ENCODE peak calls at places on chromosome 5, in eight cellular contexts. U is Panc1; T is adrenal gland; B is tibial nerve; S is left ventricle myocardium inferior; L is CD8-positive, alpha-beta memory T cell; I is aorta; X is psoas muscle. V is an unnamed sample.

GRCh38 chr5:96288845-96289185 is 144.2 kb downstream of the PCSK1 start:
- DNase-seq in U (no peak), T (no peak), B (no peak), S (no peak), L (no peak), I (no peak), X (no peak), V (no peak)

GRCh38 chr5:177503351-177504085 is 6.1 kb downstream of the DOK3 start:
- DNase-seq in U (no peak), T (no peak), B (no peak), S (no peak), L (no peak), I (no peak), X (no peak), V (no peak)

GRCh38 chr5:111983459-111983858 is 226.5 kb upstream of the NREP start:
- DNase-seq in U (no peak), T (no peak), B (no peak), S (no peak), L (no peak), I (no peak), X (no peak), V (no peak)

GRCh38 chr5:80069251-80069650 is 34.1 kb downstream of the THBS4 start:
- DNase-seq in U (no peak), T (no peak), B (no peak), S (no peak), L (no peak), I (no peak), X (no peak), V (no peak)

GRCh38 chr5:43874772-43875171 is 271.8 kb downstream of the NNT start:
- DNase-seq in U (no peak), T (no peak), B (no peak), S (no peak), L (no peak), I (no peak), X (no peak), V (no peak)

GRCh38 chr5:73373814-73374510 is 74.6 kb downstream of the FOXD1 start:
- DNase-seq in U (no peak), T (no peak), B (no peak), S (no peak), L (no peak), I (no peak), X (no peak), V (no peak)

GRCh38 chr5:21263361-21263760 is 1275.4 kb upstream of the CDH18 start:
- DNase-seq in U (no peak), T (no peak), B (no peak), S (no peak), L (no peak), I (no peak), X (no peak), V (no peak)

GRCh38 chr5:172299916-172300439 is 16.4 kb upstream of the UBTD2 start:
- DNase-seq in U (no peak), T (peak; percentile 38), B (no peak), S (no peak), L (no peak), I (no peak), X (no peak), V (no peak)

GRCh38 chr5:129163979-129164378 is 69.4 kb downstream of the ISOC1 start:
- DNase-seq in U (no peak), T (no peak), B (no peak), S (no peak), L (no peak), I (no peak), X (no peak), V (no peak)

GRCh38 chr5:143108498-143109128 is 294.9 kb downstream of the NR3C1 start:
- DNase-seq in U (no peak), T (peak; percentile 55), B (no peak), S (peak; percentile 62), L (no peak), I (no peak), X (no peak), V (peak; percentile 69)

GRCh38 chr5:154860123-154860522 is 1.7 kb downstream of the CNOT8 start:
- DNase-seq in U (no peak), T (peak; percentile 92), B (no peak), S (no peak), L (no peak), I (no peak), X (peak; percentile 64), V (no peak)

GRCh38 chr5:113061851-113062631 is 85.4 kb downstream of the DCP2 start:
- DNase-seq in U (no peak), T (no peak), B (no peak), S (no peak), L (no peak), I (no peak), X (no peak), V (no peak)

GRCh38 chr5:73663860-73664240 is 37.9 kb downstream of the ARHGEF28 start:
- DNase-seq in U (no peak), T (no peak), B (no peak), S (no peak), L (no peak), I (no peak), X (no peak), V (no peak)

GRCh38 chr5:21919417-21920022 is 933.6 kb downstream of the CDH12 start:
- DNase-seq in U (peak; percentile 32), T (peak; percentile 19), B (no peak), S (no peak), L (no peak), I (no peak), X (no peak), V (no peak)

GRCh38 chr5:61423487-61424157 is 91.6 kb downstream of the ZSWIM6 start:
- DNase-seq in U (no peak), T (peak; percentile 21), B (no peak), S (no peak), L (no peak), I (no peak), X (no peak), V (no peak)

GRCh38 chr5:79640571-79641055 is 28.4 kb downstream of the TENT2 start:
- DNase-seq in U (no peak), T (no peak), B (no peak), S (no peak), L (no peak), I (no peak), X (no peak), V (no peak)

GRCh38 chr5:157977957-157978505 is 119.1 kb upstream of the CLINT1 start:
- DNase-seq in U (no peak), T (peak; percentile 52), B (no peak), S (peak; percentile 24), L (no peak), I (no peak), X (no peak), V (no peak)

GRCh38 chr5:96318569-96319100 is 114.4 kb downstream of the PCSK1 start:
- DNase-seq in U (no peak), T (no peak), B (no peak), S (no peak), L (no peak), I (no peak), X (no peak), V (no peak)

GRCh38 chr5:180799902-180800801 is 2.5 kb downstream of the MGAT1 start:
- DNase-seq in U (no peak), T (no peak), B (no peak), S (no peak), L (no peak), I (no peak), X (no peak), V (no peak)

DNA sequence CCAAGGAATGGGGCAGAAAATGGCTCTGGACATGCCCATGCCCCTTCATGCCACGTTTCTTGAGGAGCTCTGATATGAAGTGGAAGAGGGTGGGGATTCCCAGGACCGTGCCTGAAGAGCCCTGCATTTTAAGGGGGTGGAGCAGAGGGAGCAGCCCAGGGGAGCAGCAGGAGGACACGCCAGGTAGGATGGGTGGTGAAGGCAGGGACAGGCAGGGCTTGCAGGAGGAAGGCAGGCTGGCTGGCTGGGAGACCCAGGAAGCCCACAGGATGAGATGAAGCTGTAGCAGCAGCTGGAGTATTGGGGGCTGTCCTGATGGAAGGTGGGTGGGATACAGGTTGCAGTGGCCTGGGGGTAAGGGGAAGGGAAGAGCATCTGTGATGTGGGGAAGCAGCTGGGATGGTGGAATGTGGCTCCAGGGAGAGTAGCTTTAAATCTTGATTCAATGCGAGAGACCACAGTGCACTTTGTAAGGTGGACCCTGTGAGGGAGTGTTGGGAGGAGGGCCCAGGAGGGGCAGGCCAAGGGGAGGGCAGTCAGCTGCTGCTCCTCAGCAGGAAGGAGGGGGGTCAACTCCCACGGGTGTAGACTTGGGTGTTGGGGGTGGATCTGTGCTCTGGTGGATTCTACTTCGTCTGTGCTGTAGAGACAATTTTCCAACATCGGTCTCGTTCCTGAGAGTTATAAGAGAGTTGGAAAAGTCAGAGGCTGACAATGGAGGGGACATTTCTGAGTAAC is 242.6 kb upstream of the IRX4 start:
- DNase-seq in U (no peak), T (no peak), B (no peak), S (no peak), L (no peak), I (no peak), X (no peak), V (no peak)
- H3K27ac ChIP-seq in U (no peak overlapping the region), T (no peak overlapping the region), B (no peak overlapping the region), S (no peak overlapping the region), L (no peak overlapping the region), I (no peak overlapping the region), X (no peak overlapping the region), V (no peak overlapping the region)

DNA sequence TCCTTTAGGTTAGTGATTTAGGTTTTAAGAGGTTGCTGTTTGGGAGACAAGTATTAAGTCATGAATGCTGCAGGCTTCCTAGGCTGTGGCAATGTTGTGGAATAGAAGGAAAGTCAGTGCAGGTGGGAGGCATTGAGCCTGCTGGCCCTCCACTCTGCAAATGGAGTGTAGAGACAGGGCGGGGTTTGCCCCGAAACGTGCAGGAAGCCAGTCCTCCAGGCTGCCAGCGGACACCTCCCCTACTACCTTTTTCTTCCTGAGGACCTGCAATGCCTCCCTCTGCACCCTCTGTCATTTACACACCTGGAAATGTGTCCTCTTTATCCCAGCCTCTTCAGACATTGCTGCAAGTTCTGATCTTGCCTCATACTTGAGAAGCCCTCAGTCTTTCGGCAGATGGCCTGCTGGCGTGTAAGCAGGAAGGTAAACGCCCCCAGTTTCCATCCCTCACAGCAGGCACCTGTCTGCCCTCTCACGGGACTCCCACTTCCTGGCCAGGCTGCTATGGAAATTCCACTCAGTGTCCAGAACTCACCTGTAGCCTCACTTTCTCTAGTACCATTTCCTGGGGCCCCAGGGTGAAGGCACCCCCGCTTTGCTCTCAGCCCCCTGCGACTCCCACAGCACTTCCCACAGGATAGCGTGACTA is 81.6 kb upstream of the BOD1 start:
- DNase-seq in U (no peak), T (no peak), B (no peak), S (no peak), L (no peak), I (no peak), X (no peak), V (no peak)
- H3K4me1 ChIP-seq in U (no peaks in the 10 kb centered on the region), T (no peaks in the 10 kb centered on the region), B (no peaks in the 10 kb centered on the region), S (no peaks in the 10 kb centered on the region), L (no peaks in the 10 kb centered on the region), I (no peaks in the 10 kb centered on the region), X (no peaks in the 10 kb centered on the region), V (no peaks in the 10 kb centered on the region)

DNA sequence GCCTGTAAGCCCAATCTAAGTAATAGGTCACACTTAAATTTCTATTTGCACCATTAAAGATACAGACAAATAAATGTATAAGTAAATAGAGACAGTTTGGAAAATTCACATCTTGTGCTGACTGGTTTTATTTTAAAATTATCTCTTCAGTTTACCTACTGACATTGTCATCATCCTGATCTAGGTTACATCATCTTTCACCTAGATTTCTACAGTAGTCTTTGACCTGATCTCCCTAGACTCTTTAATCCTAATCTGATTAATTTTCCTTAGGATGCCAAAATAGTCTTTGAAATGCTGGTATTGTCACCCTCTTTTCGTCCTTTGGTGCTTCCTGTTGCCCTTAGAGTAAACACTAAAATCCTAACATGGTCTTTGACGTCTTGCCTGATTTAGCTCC is 43.9 kb downstream of the NDUFS4 start:
- DNase-seq in U (no peak), T (no peak), B (no peak), S (no peak), L (no peak), I (no peak), X (no peak), V (no peak)
- H3K36me3 ChIP-seq in U (no peaks in the 10 kb centered on the region), T (no peaks in the 10 kb centered on the region), B (no peaks in the 10 kb centered on the region), S (peaks cover 32% of the 10 kb centered on the region), L (peaks cover 14% of the 10 kb centered on the region), I (no peaks in the 10 kb centered on the region), X (no peaks in the 10 kb centered on the region), V (peaks cover 9% of the 10 kb centered on the region)

GRCh38 chr5:150630459-150631325 is 9.8 kb upstream of the SYNPO start:
- DNase-seq in U (no peak), T (no peak), B (no peak), S (peak; percentile 85), L (no peak), I (no peak), X (peak; percentile 90), V (no peak)
- H3K27ac ChIP-seq in U (peak overlapping the region; percentile 74), T (peak overlapping the region; percentile 75), B (peak overlapping the region; percentile 98), S (peak overlapping the region; percentile 99), L (no peak overlapping the region), I (no peak overlapping the region), X (peak overlapping the region; percentile 97), V (peak overlapping the region; percentile 71)